ENCODE peak calls at places on chromosomes 3 and 15, in four cellular contexts. One of them, this sample, is unnamed.

GRCh38 chr3:114447950-114448479 is 154.2 kb downstream of the TIGIT start:
- DNase-seq in PC-3: no peak
- DNase-seq in IMR-90: no peak
- DNase-seq in suprapubic skin: no peak
- DNase-seq in this sample: no peak

GRCh38 chr3:73765878-73766564 is 141.3 kb upstream of the PDZRN3 start:
- DNase-seq in IMR-90: no peak
- DNase-seq in PC-3: no peak
- DNase-seq in suprapubic skin: no peak
- DNase-seq in this sample: peak

GRCh38 chr3:133492159-133492860 is 81.2 kb upstream of the CDV3 start:
- DNase-seq in IMR-90: no peak
- DNase-seq in PC-3: no peak
- DNase-seq in suprapubic skin: no peak
- DNase-seq in this sample: no peak

GRCh38 chr3:58645726-58646125 is 20.8 kb downstream of the FAM3D start:
- DNase-seq in IMR-90: no peak
- DNase-seq in suprapubic skin: no peak
- DNase-seq in PC-3: peak
- DNase-seq in this sample: no peak

GRCh38 chr3:11678735-11679134 is 35.0 kb upstream of the VGLL4 start:
- DNase-seq in IMR-90: peak
- DNase-seq in PC-3: no peak
- DNase-seq in suprapubic skin: no peak
- DNase-seq in this sample: no peak

GRCh38 chr3:11604139-11604895 is 39.4 kb downstream of the VGLL4 start:
- DNase-seq in PC-3: no peak
- DNase-seq in IMR-90: peak
- DNase-seq in suprapubic skin: no peak
- DNase-seq in this sample: no peak

GRCh38 chr15:69990566-69991391 is 106.9 kb downstream of the TLE3 start:
- DNase-seq in PC-3: no peak
- DNase-seq in suprapubic skin: no peak
- DNase-seq in IMR-90: no peak
- DNase-seq in this sample: no peak

GRCh38 chr3:44659015-44659414 is 10.5 kb downstream of the ZNF35 start:
- DNase-seq in IMR-90: no peak
- DNase-seq in PC-3: no peak
- DNase-seq in suprapubic skin: no peak
- DNase-seq in this sample: no peak

GRCh38 chr3:81352867-81353266 is 408.6 kb downstream of the GBE1 start:
- DNase-seq in PC-3: peak
- DNase-seq in IMR-90: peak
- DNase-seq in suprapubic skin: no peak
- DNase-seq in this sample: peak

GRCh38 chr3:73461582-73461981 is 163.2 kb downstream of the PDZRN3 start:
- DNase-seq in IMR-90: peak
- DNase-seq in suprapubic skin: no peak
- DNase-seq in PC-3: no peak
- DNase-seq in this sample: no peak

GRCh38 chr3:75049581-75049980 is 435.1 kb upstream of the CNTN3 start:
- DNase-seq in IMR-90: no peak
- DNase-seq in PC-3: no peak
- DNase-seq in suprapubic skin: no peak
- DNase-seq in this sample: peak

GRCh38 chr15:67144609-67145306 is 79.4 kb downstream of the SMAD3 start:
- DNase-seq in IMR-90: peak
- DNase-seq in suprapubic skin: no peak
- DNase-seq in PC-3: no peak
- DNase-seq in this sample: peak

GRCh38 chr3:101085752-101086151 is 92.5 kb upstream of the ABI3BP start:
- DNase-seq in PC-3: no peak
- DNase-seq in IMR-90: no peak
- DNase-seq in suprapubic skin: no peak
- DNase-seq in this sample: no peak

GRCh38 chr3:111797035-111797717 is 61.9 kb upstream of the PHLDB2 start:
- DNase-seq in IMR-90: no peak
- DNase-seq in PC-3: no peak
- DNase-seq in suprapubic skin: no peak
- DNase-seq in this sample: no peak

GRCh38 chr15:29270169-29270955 is 740 bp upstream of the NSMCE3 start:
- DNase-seq in suprapubic skin: no peak
- DNase-seq in PC-3: peak
- DNase-seq in IMR-90: peak
- DNase-seq in this sample: peak

GRCh38 chr3:190385835-190386688 is 1.9 kb upstream of the CLDN16 start:
- DNase-seq in IMR-90: peak
- DNase-seq in PC-3: peak
- DNase-seq in suprapubic skin: no peak
- DNase-seq in this sample: peak

GRCh38 chr3:792651-793050 is 300.2 kb upstream of the CNTN6 start:
- DNase-seq in PC-3: no peak
- DNase-seq in suprapubic skin: no peak
- DNase-seq in IMR-90: no peak
- DNase-seq in this sample: no peak

GRCh38 chr15:40331026-40331425 is 7.5 kb downstream of the INAFM2 start:
- DNase-seq in suprapubic skin: no peak
- DNase-seq in PC-3: no peak
- DNase-seq in IMR-90: no peak
- DNase-seq in this sample: no peak

GRCh38 chr15:40329804-40330203 is 6.3 kb downstream of the INAFM2 start:
- DNase-seq in IMR-90: no peak
- DNase-seq in PC-3: no peak
- DNase-seq in suprapubic skin: no peak
- DNase-seq in this sample: no peak

GRCh38 chr15:40332138-40332781 is 8.5 kb downstream of the CCDC9B start:
- DNase-seq in PC-3: no peak
- DNase-seq in IMR-90: no peak
- DNase-seq in suprapubic skin: no peak
- DNase-seq in this sample: no peak

GRCh38 chr15:40330368-40330836 is 6.9 kb downstream of the INAFM2 start:
- DNase-seq in PC-3: peak
- DNase-seq in IMR-90: peak
- DNase-seq in suprapubic skin: no peak
- DNase-seq in this sample: no peak

DNA sequence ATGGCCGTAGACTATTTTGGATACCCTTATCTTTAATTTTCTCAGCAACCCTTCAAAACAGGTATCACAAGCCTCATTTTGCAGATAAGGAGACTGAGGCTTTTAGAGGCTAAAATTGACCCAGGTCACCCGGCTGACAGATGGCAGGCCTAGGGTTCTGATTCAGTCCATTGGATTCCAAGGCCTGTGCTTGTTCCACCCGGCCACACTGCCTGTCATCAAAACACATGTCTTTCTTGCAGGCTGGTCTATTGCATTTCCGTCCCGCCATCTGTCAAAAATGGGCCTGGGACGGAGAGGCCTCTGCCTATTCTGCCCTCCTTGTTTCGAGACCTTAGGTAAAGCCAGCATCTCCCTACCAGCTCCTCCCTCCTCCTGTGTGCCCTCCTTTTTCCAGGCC is 8.1 kb downstream of the INAFM2 start:
- DNase-seq in suprapubic skin: no peak
- DNase-seq in IMR-90: no peak
- DNase-seq in PC-3: no peak
- DNase-seq in this sample: no peak
- H3K4me3 ChIP-seq in suprapubic skin: no peak
- H3K4me3 ChIP-seq in IMR-90: no peak
- H3K4me3 ChIP-seq in PC-3: no peak
- H3K4me3 ChIP-seq in this sample: no peak

GRCh38 chr15:73787621-73788020 is 34.5 kb upstream of the INSYN1 start:
- DNase-seq in suprapubic skin: no peak
- DNase-seq in PC-3: no peak
- DNase-seq in IMR-90: no peak
- DNase-seq in this sample: peak

GRCh38 chr15:73796266-73796939 is 43.3 kb upstream of the INSYN1 start:
- DNase-seq in PC-3: no peak
- DNase-seq in suprapubic skin: no peak
- DNase-seq in IMR-90: no peak
- DNase-seq in this sample: no peak

GRCh38 chr15:73794501-73795133 is 41.5 kb upstream of the INSYN1 start:
- DNase-seq in IMR-90: peak
- DNase-seq in suprapubic skin: no peak
- DNase-seq in PC-3: peak
- DNase-seq in this sample: peak

GRCh38 chr15:73789491-73790240 is 36.5 kb upstream of the INSYN1 start:
- DNase-seq in suprapubic skin: no peak
- DNase-seq in PC-3: no peak
- DNase-seq in IMR-90: no peak
- DNase-seq in this sample: no peak

GRCh38 chr15:73792429-73792828 is 39.3 kb upstream of the INSYN1 start:
- DNase-seq in PC-3: no peak
- DNase-seq in suprapubic skin: no peak
- DNase-seq in IMR-90: no peak
- DNase-seq in this sample: no peak
- TF ChIP-seq CTCF in PC-3: no peak
- TF ChIP-seq CTCF in suprapubic skin: no peak
- TF ChIP-seq CTCF in IMR-90: no peak
- TF ChIP-seq CTCF in this sample: no peak

GRCh38 chr3:71754610-71755253 is 1.1 kb downstream of the GPR27 start:
- DNase-seq in IMR-90: no peak
- DNase-seq in PC-3: no peak
- DNase-seq in suprapubic skin: no peak
- DNase-seq in this sample: no peak
- H3K4me3 ChIP-seq in IMR-90: no peak
- H3K4me3 ChIP-seq in PC-3: no peak
- H3K4me3 ChIP-seq in suprapubic skin: peak
- H3K4me3 ChIP-seq in this sample: no peak

GRCh38 chr3:151067158-151067557 is 18.3 kb upstream of the MED12L start:
- DNase-seq in IMR-90: no peak
- DNase-seq in PC-3: peak
- DNase-seq in suprapubic skin: no peak
- DNase-seq in this sample: no peak
- TF ChIP-seq CTCF in IMR-90: peak
- TF ChIP-seq CTCF in PC-3: peak
- TF ChIP-seq CTCF in suprapubic skin: no peak
- TF ChIP-seq CTCF in this sample: no peak

GRCh38 chr15:76337739-76338554 is 1.4 kb downstream of the ISL2 start:
- DNase-seq in PC-3: no peak
- DNase-seq in IMR-90: no peak
- DNase-seq in suprapubic skin: no peak
- DNase-seq in this sample: no peak

GRCh38 chr15:76340802-76341365 is 4.3 kb downstream of the ISL2 start:
- DNase-seq in suprapubic skin: no peak
- DNase-seq in IMR-90: no peak
- DNase-seq in PC-3: no peak
- DNase-seq in this sample: no peak

GRCh38 chr15:76340198-76340801 is 3.7 kb downstream of the ISL2 start:
- DNase-seq in IMR-90: no peak
- DNase-seq in PC-3: no peak
- DNase-seq in suprapubic skin: no peak
- DNase-seq in this sample: no peak

GRCh38 chr15:76338555-76339301 is 2.2 kb downstream of the ISL2 start:
- DNase-seq in suprapubic skin: no peak
- DNase-seq in IMR-90: no peak
- DNase-seq in PC-3: no peak
- DNase-seq in this sample: no peak

GRCh38 chr15:76339302-76340197 is 3.0 kb downstream of the ISL2 start:
- DNase-seq in IMR-90: no peak
- DNase-seq in suprapubic skin: no peak
- DNase-seq in PC-3: no peak
- DNase-seq in this sample: no peak
- H3K4me3 ChIP-seq in IMR-90: no peak
- H3K4me3 ChIP-seq in suprapubic skin: peak
- H3K4me3 ChIP-seq in PC-3: no peak
- H3K4me3 ChIP-seq in this sample: no peak

GRCh38 chr3:138180375-138181029 is 5.8 kb upstream of the DBR1 start:
- DNase-seq in suprapubic skin: no peak
- DNase-seq in PC-3: peak
- DNase-seq in IMR-90: peak
- DNase-seq in this sample: peak
- TF ChIP-seq CTCF in suprapubic skin: no peak
- TF ChIP-seq CTCF in PC-3: peak
- TF ChIP-seq CTCF in IMR-90: peak
- TF ChIP-seq CTCF in this sample: peak